ENCODE peak calls at places on chromosomes 11 and 22, in eight cellular contexts. One of them, this sample, is unnamed. For H3K4me1, the result is how much of the 10 kb centered on the place peaks cover.

GRCh38 chr22:27372969-27373670 is 428.4 kb downstream of the MN1 start:
- DNase-seq in PC-3: peak
- DNase-seq in mucosa of descending colon: peak
- DNase-seq in A549: no peak
- DNase-seq in stomach: peak
- DNase-seq in neural progenitor cell: peak
- DNase-seq in astrocyte: no peak
- DNase-seq in hepatocyte: peak
- DNase-seq in this sample: peak

GRCh38 chr22:32073823-32074380 is 30.8 kb downstream of the SLC5A1 start:
- DNase-seq in hepatocyte: peak
- DNase-seq in neural progenitor cell: no peak
- DNase-seq in stomach: no peak
- DNase-seq in PC-3: no peak
- DNase-seq in A549: no peak
- DNase-seq in mucosa of descending colon: peak
- DNase-seq in astrocyte: no peak
- DNase-seq in this sample: no peak

GRCh38 chr22:44025171-44026065 is 1.3 kb downstream of the PARVB start:
- DNase-seq in stomach: peak
- DNase-seq in hepatocyte: no peak
- DNase-seq in A549: no peak
- DNase-seq in neural progenitor cell: no peak
- DNase-seq in astrocyte: no peak
- DNase-seq in PC-3: no peak
- DNase-seq in mucosa of descending colon: peak
- DNase-seq in this sample: peak

GRCh38 chr11:84833488-84834086 is 793.6 kb downstream of the DLG2 start:
- DNase-seq in neural progenitor cell: no peak
- DNase-seq in mucosa of descending colon: no peak
- DNase-seq in stomach: no peak
- DNase-seq in hepatocyte: no peak
- DNase-seq in astrocyte: no peak
- DNase-seq in A549: no peak
- DNase-seq in PC-3: no peak
- DNase-seq in this sample: no peak

GRCh38 chr11:114848027-114848426 is 169.7 kb downstream of the NXPE2 start:
- DNase-seq in neural progenitor cell: no peak
- DNase-seq in astrocyte: no peak
- DNase-seq in hepatocyte: no peak
- DNase-seq in mucosa of descending colon: no peak
- DNase-seq in stomach: no peak
- DNase-seq in PC-3: no peak
- DNase-seq in A549: no peak
- DNase-seq in this sample: no peak

GRCh38 chr11:22792497-22792896 is 37.1 kb downstream of the SVIP start:
- DNase-seq in stomach: no peak
- DNase-seq in hepatocyte: peak
- DNase-seq in astrocyte: peak
- DNase-seq in neural progenitor cell: no peak
- DNase-seq in mucosa of descending colon: no peak
- DNase-seq in A549: no peak
- DNase-seq in PC-3: peak
- DNase-seq in this sample: no peak

GRCh38 chr11:831132-831864 is 1.5 kb upstream of the CD151 start:
- DNase-seq in neural progenitor cell: peak
- DNase-seq in stomach: no peak
- DNase-seq in astrocyte: no peak
- DNase-seq in PC-3: no peak
- DNase-seq in A549: no peak
- DNase-seq in mucosa of descending colon: peak
- DNase-seq in hepatocyte: no peak
- DNase-seq in this sample: no peak

GRCh38 chr22:48682517-48682916 is 1145.2 kb downstream of the BRD1 start:
- DNase-seq in hepatocyte: no peak
- DNase-seq in astrocyte: no peak
- DNase-seq in A549: no peak
- DNase-seq in neural progenitor cell: no peak
- DNase-seq in mucosa of descending colon: no peak
- DNase-seq in PC-3: no peak
- DNase-seq in stomach: no peak
- DNase-seq in this sample: no peak

GRCh38 chr22:31248965-31249940 is 37.2 kb downstream of the LIMK2 start:
- DNase-seq in PC-3: no peak
- DNase-seq in stomach: no peak
- DNase-seq in hepatocyte: peak
- DNase-seq in mucosa of descending colon: no peak
- DNase-seq in neural progenitor cell: no peak
- DNase-seq in A549: no peak
- DNase-seq in astrocyte: peak
- DNase-seq in this sample: no peak

GRCh38 chr11:19524171-19524671 is 188.4 kb upstream of the NAV2 start:
- DNase-seq in PC-3: no peak
- DNase-seq in neural progenitor cell: no peak
- DNase-seq in A549: no peak
- DNase-seq in stomach: peak
- DNase-seq in mucosa of descending colon: no peak
- DNase-seq in hepatocyte: peak
- DNase-seq in astrocyte: no peak
- DNase-seq in this sample: peak

GRCh38 chr11:113603277-113604059 is 102.6 kb downstream of the TMPRSS5 start:
- DNase-seq in neural progenitor cell: no peak
- DNase-seq in stomach: no peak
- DNase-seq in mucosa of descending colon: no peak
- DNase-seq in astrocyte: peak
- DNase-seq in hepatocyte: no peak
- DNase-seq in A549: no peak
- DNase-seq in PC-3: no peak
- DNase-seq in this sample: no peak

GRCh38 chr11:59283825-59284772 is 71.4 kb upstream of the MPEG1 start:
- DNase-seq in PC-3: peak
- DNase-seq in neural progenitor cell: peak
- DNase-seq in astrocyte: peak
- DNase-seq in mucosa of descending colon: no peak
- DNase-seq in stomach: peak
- DNase-seq in hepatocyte: peak
- DNase-seq in A549: peak
- DNase-seq in this sample: no peak

GRCh38 chr11:69874178-69874983 is 55.2 kb upstream of the FGF3 start:
- DNase-seq in neural progenitor cell: no peak
- DNase-seq in hepatocyte: no peak
- DNase-seq in stomach: no peak
- DNase-seq in PC-3: no peak
- DNase-seq in A549: no peak
- DNase-seq in mucosa of descending colon: no peak
- DNase-seq in astrocyte: no peak
- DNase-seq in this sample: no peak

GRCh38 chr11:15967966-15968365 is 388.4 kb downstream of the SOX6 start:
- DNase-seq in neural progenitor cell: no peak
- DNase-seq in astrocyte: peak
- DNase-seq in PC-3: no peak
- DNase-seq in mucosa of descending colon: no peak
- DNase-seq in hepatocyte: no peak
- DNase-seq in stomach: no peak
- DNase-seq in A549: no peak
- DNase-seq in this sample: no peak

GRCh38 chr11:122229611-122230386 is 113.8 kb upstream of the BLID start:
- DNase-seq in stomach: no peak
- DNase-seq in neural progenitor cell: peak
- DNase-seq in PC-3: no peak
- DNase-seq in mucosa of descending colon: no peak
- DNase-seq in astrocyte: peak
- DNase-seq in hepatocyte: peak
- DNase-seq in A549: no peak
- DNase-seq in this sample: no peak

GRCh38 chr11:47163898-47164297 is 12.8 kb downstream of the ARFGAP2 start:
- DNase-seq in PC-3: no peak
- DNase-seq in astrocyte: no peak
- DNase-seq in A549: no peak
- DNase-seq in stomach: no peak
- DNase-seq in neural progenitor cell: no peak
- DNase-seq in mucosa of descending colon: no peak
- DNase-seq in hepatocyte: no peak
- DNase-seq in this sample: no peak

DNA sequence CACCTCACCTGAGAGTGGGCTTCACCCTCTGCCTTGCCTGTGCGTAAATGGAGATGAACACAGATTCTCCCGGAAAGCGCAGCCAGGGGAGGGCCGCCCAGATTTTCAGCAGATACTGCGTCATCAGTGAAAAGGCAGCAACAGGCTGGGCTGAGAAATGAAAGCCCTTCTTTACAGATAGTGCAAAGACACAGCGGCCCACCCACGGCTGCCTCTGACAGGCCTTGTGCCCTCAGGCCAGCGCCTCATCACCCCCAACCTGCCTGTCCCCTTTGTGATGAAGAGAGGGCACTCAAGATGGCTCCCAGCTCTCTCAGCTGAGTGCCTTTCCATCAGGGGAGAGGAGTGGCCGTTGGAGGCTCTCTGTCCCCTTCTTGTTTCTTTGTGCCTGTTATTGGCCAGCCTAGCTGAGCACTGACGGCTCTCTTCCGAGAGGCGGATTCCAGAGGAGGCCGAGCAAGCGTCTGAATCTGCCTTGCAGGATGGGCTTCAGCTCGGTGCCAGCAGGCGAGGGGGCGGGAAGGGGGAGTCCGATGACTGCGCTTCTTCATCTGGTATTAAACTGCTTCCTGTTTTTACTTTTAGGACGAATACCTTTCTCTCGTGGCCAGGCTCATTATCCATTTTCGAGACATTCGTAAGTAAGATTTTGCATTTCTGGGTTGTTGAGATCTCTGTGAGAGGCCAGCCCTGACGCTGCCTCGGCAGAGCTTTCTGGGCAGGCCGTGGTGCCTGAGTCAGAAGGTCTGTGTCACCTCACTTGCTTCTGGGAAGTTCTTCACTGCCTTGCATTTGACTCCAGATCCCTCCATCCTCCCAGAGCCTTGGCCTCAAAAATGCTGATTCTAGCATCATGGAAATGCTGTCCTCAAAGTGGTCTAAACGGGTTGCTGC is 43.7 kb downstream of the MED15 start:
- DNase-seq in PC-3: no peak
- DNase-seq in neural progenitor cell: peak
- DNase-seq in mucosa of descending colon: no peak
- DNase-seq in A549: no peak
- DNase-seq in stomach: no peak
- DNase-seq in hepatocyte: peak
- DNase-seq in astrocyte: peak
- DNase-seq in this sample: no peak
- H3K4me1 ChIP-seq in PC-3: under half
- H3K4me1 ChIP-seq in neural progenitor cell: under half
- H3K4me1 ChIP-seq in mucosa of descending colon: under half
- H3K4me1 ChIP-seq in A549: under half
- H3K4me1 ChIP-seq in stomach: half or more
- H3K4me1 ChIP-seq in hepatocyte: under half
- H3K4me1 ChIP-seq in astrocyte: half or more
- H3K4me1 ChIP-seq in this sample: under half

GRCh38 chr22:24975813-24976341 is 23.4 kb downstream of the KIAA1671 start:
- DNase-seq in neural progenitor cell: peak
- DNase-seq in A549: no peak
- DNase-seq in PC-3: no peak
- DNase-seq in astrocyte: no peak
- DNase-seq in hepatocyte: no peak
- DNase-seq in mucosa of descending colon: no peak
- DNase-seq in stomach: no peak
- DNase-seq in this sample: no peak

GRCh38 chr22:24976442-24977218 is 24.1 kb downstream of the KIAA1671 start:
- DNase-seq in stomach: no peak
- DNase-seq in mucosa of descending colon: no peak
- DNase-seq in astrocyte: no peak
- DNase-seq in hepatocyte: no peak
- DNase-seq in neural progenitor cell: no peak
- DNase-seq in PC-3: no peak
- DNase-seq in A549: no peak
- DNase-seq in this sample: no peak

GRCh38 chr22:24977370-24978230 is 25.1 kb downstream of the KIAA1671 start:
- DNase-seq in PC-3: no peak
- DNase-seq in mucosa of descending colon: peak
- DNase-seq in astrocyte: no peak
- DNase-seq in A549: no peak
- DNase-seq in hepatocyte: no peak
- DNase-seq in stomach: no peak
- DNase-seq in neural progenitor cell: peak
- DNase-seq in this sample: no peak

GRCh38 chr22:24973867-24974266 is 21.4 kb downstream of the KIAA1671 start:
- DNase-seq in A549: no peak
- DNase-seq in mucosa of descending colon: peak
- DNase-seq in astrocyte: no peak
- DNase-seq in stomach: peak
- DNase-seq in PC-3: no peak
- DNase-seq in neural progenitor cell: no peak
- DNase-seq in hepatocyte: peak
- DNase-seq in this sample: no peak

DNA sequence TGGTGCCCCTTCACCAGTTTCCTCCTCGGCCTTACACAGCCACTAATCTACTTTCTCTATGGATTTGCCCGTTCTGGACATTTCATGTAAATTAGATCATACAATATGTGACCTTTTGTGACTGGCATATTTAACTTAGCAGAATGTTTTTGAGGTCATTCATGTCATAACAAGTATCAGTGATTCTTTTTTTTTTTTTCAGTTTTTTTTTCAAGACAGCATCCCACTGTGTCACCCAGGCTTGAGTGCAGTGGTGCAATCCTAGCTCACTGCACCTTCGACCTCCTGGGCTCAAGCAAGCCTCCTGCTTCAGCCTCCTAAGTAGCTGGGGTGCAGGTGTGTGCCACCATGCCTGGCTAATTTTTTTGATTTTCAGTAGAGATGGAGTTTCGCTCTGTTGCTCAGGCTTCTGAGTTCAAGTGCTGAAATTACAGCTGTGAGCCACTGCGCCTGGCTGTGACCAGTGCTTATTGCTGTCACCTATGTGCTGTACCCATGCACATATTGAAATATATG is 22.7 kb downstream of the KIAA1671 start:
- DNase-seq in hepatocyte: no peak
- DNase-seq in mucosa of descending colon: no peak
- DNase-seq in A549: no peak
- DNase-seq in PC-3: no peak
- DNase-seq in astrocyte: no peak
- DNase-seq in stomach: no peak
- DNase-seq in neural progenitor cell: no peak
- DNase-seq in this sample: no peak
- H3K4me1 ChIP-seq in hepatocyte: under half
- H3K4me1 ChIP-seq in mucosa of descending colon: under half
- H3K4me1 ChIP-seq in A549: under half
- H3K4me1 ChIP-seq in PC-3: under half
- H3K4me1 ChIP-seq in astrocyte: under half
- H3K4me1 ChIP-seq in stomach: under half
- H3K4me1 ChIP-seq in neural progenitor cell: under half
- H3K4me1 ChIP-seq in this sample: under half

GRCh38 chr11:62497132-62497915 is 49.3 kb downstream of the AHNAK start:
- DNase-seq in PC-3: peak
- DNase-seq in mucosa of descending colon: peak
- DNase-seq in A549: peak
- DNase-seq in astrocyte: peak
- DNase-seq in hepatocyte: peak
- DNase-seq in neural progenitor cell: peak
- DNase-seq in stomach: peak
- DNase-seq in this sample: no peak
- H3K4me1 ChIP-seq in PC-3: under half
- H3K4me1 ChIP-seq in mucosa of descending colon: under half
- H3K4me1 ChIP-seq in A549: under half
- H3K4me1 ChIP-seq in astrocyte: under half
- H3K4me1 ChIP-seq in hepatocyte: under half
- H3K4me1 ChIP-seq in neural progenitor cell: under half
- H3K4me1 ChIP-seq in stomach: under half
- H3K4me1 ChIP-seq in this sample: under half

GRCh38 chr11:12113294-12113693 is 2.9 kb downstream of the MICAL2 start:
- DNase-seq in PC-3: no peak
- DNase-seq in mucosa of descending colon: no peak
- DNase-seq in astrocyte: peak
- DNase-seq in A549: no peak
- DNase-seq in hepatocyte: no peak
- DNase-seq in stomach: no peak
- DNase-seq in neural progenitor cell: no peak
- DNase-seq in this sample: no peak
- H3K4me1 ChIP-seq in PC-3: under half
- H3K4me1 ChIP-seq in mucosa of descending colon: under half
- H3K4me1 ChIP-seq in astrocyte: half or more
- H3K4me1 ChIP-seq in A549: under half
- H3K4me1 ChIP-seq in hepatocyte: under half
- H3K4me1 ChIP-seq in stomach: under half
- H3K4me1 ChIP-seq in neural progenitor cell: under half
- H3K4me1 ChIP-seq in this sample: under half